ENCODE peak calls at places on chromosome 4, in six cellular contexts. Y is epithelial cell of proximal tubule; A is C1 segment of cervical spinal cord; O is NCI-H69; B is stimulated activated CD8-positive, alpha-beta memory T cell treated with anti-CD3 and anti-CD28 coated beads, Interleukin-2, amount 100 ng/mL, for 48 hours; S is GM12891. D is an unnamed sample.

GRCh38 chr4:58809948-58810347 is 1699.8 kb upstream of the IGFBP7 start:
- DNase-seq in Y (no peak), A (no peak), O (no peak), B (no peak), S (no peak), D (no peak)

GRCh38 chr4:144350706-144351105 is 210.2 kb upstream of the GYPA start:
- DNase-seq in Y (no peak), A (no peak), O (no peak), B (no peak), S (no peak), D (no peak)

GRCh38 chr4:6277139-6277802 is 7.6 kb downstream of the WFS1 start:
- DNase-seq in Y (no peak), A (no peak), O (no peak), B (no peak), S (no peak), D (no peak)

GRCh38 chr4:145732416-145732815 is 52.5 kb downstream of the C4orf51 start:
- DNase-seq in Y (no peak), A (no peak), O (peak), B (no peak), S (no peak), D (no peak)

GRCh38 chr4:78661923-78662521 is 110.5 kb downstream of the ANXA3 start:
- DNase-seq in Y (no peak), A (no peak), O (peak), B (no peak), S (no peak), D (no peak)

GRCh38 chr4:48139688-48140087 is 5.6 kb upstream of the TXK start:
- DNase-seq in Y (no peak), A (no peak), O (no peak), B (no peak), S (no peak), D (no peak)

GRCh38 chr4:169332595-169332994 is 61.8 kb upstream of the SH3RF1 start:
- DNase-seq in Y (no peak), A (no peak), O (no peak), B (no peak), S (no peak), D (no peak)

GRCh38 chr4:176443646-176444409 is 124.1 kb downstream of the SPCS3 start:
- DNase-seq in Y (no peak), A (no peak), O (no peak), B (no peak), S (no peak), D (no peak)

GRCh38 chr4:142846729-142847606 is 867 bp upstream of the INPP4B start:
- DNase-seq in Y (no peak), A (no peak), O (peak), B (peak), S (no peak), D (no peak)

GRCh38 chr4:30789219-30789671 is 69.1 kb downstream of the PCDH7 start:
- DNase-seq in Y (no peak), A (no peak), O (peak), B (no peak), S (no peak), D (no peak)

GRCh38 chr4:140136509-140136908 is 17.5 kb downstream of the MAML3 start:
- DNase-seq in Y (no peak), A (no peak), O (peak), B (no peak), S (no peak), D (no peak)

GRCh38 chr4:59979061-59979460 is 1221.1 kb upstream of the ADGRL3 start:
- DNase-seq in Y (no peak), A (no peak), O (no peak), B (no peak), S (no peak), D (no peak)

GRCh38 chr4:90580271-90580825 is 453.2 kb downstream of the CCSER1 start:
- DNase-seq in Y (no peak), A (no peak), O (peak), B (no peak), S (no peak), D (no peak)

GRCh38 chr4:123786955-123787354 is 390.4 kb downstream of the SPRY1 start:
- DNase-seq in Y (no peak), A (no peak), O (no peak), B (no peak), S (no peak), D (peak)

GRCh38 chr4:137705171-137705783 is 173.0 kb upstream of the PCDH18 start:
- DNase-seq in Y (no peak), A (no peak), O (no peak), B (no peak), S (no peak), D (peak)

GRCh38 chr4:121034010-121034409 is 38.3 kb downstream of the NDNF start:
- DNase-seq in Y (peak), A (no peak), O (no peak), B (no peak), S (no peak), D (no peak)

GRCh38 chr4:151744614-151745013 is 16.2 kb downstream of the GATB start:
- DNase-seq in Y (peak), A (no peak), O (no peak), B (no peak), S (no peak), D (peak)